ENCODE peak calls at places on chromosome X, in eight cellular contexts. C is IMR-90, A is A549, M is gastrocnemius medialis, F is uterus, Y is upper lobe of left lung, S is ovary, H is sigmoid colon. X is an unnamed sample.

GRCh38 chrX:130637591-130637990 is 235.8 kb downstream of the RBMX2 start:
- DNase-seq in Y (no peak), M (no peak), H (no peak), S (no peak), C (peak; percentile 58), A (no peak), F (no peak), X (no peak)

GRCh38 chrX:69152398-69152797 is 12.9 kb downstream of the PJA1 start:
- DNase-seq in A (no peak), Y (no peak), C (no peak), F (no peak), M (no peak), S (peak; percentile 45), H (peak; percentile 70), X (peak; percentile 23)

GRCh38 chrX:2696698-2697215 is 5.7 kb downstream of the CD99 start:
- DNase-seq in A (no peak), M (no peak), F (no peak), H (no peak), Y (no peak), C (peak; percentile 90), S (no peak), X (no peak)

GRCh38 chrX:68912113-68912980 is 83.5 kb downstream of the EFNB1 start:
- DNase-seq in Y (peak; percentile 73), S (peak; percentile 45), H (no peak), A (no peak), F (no peak), M (no peak), C (no peak), X (no peak)

GRCh38 chrX:16113978-16114554 is 9.3 kb upstream of the GRPR start:
- DNase-seq in M (no peak), Y (no peak), H (no peak), S (no peak), F (no peak), C (no peak), A (no peak), X (no peak)

GRCh38 chrX:107787827-107788226 is 10.3 kb downstream of the NCBP2L start:
- DNase-seq in M (no peak), Y (no peak), S (no peak), A (no peak), F (no peak), H (no peak), C (no peak), X (no peak)

GRCh38 chrX:120463241-120463640 is 5.9 kb downstream of the LAMP2 start:
- DNase-seq in C (peak; percentile 45), Y (no peak), M (peak; percentile 28), A (no peak), H (no peak), F (no peak), S (no peak), X (no peak)

GRCh38 chrX:50618788-50619558 is 148.3 kb upstream of the DGKK start:
- DNase-seq in S (no peak), A (no peak), H (no peak), F (no peak), C (no peak), M (no peak), Y (no peak), X (no peak)

GRCh38 chrX:119455264-119455663 is 13.0 kb upstream of the SLC25A5 start:
- DNase-seq in M (no peak), H (no peak), S (no peak), F (no peak), Y (no peak), A (no peak), C (peak; percentile 69), X (no peak)

GRCh38 chrX:9643807-9644206 is 121.8 kb downstream of the GPR143 start:
- DNase-seq in A (no peak), Y (no peak), H (no peak), F (no peak), M (no peak), S (no peak), C (no peak), X (no peak)

GRCh38 chrX:39337461-39337860 is 536.2 kb downstream of the MID1IP1 start:
- DNase-seq in H (no peak), F (no peak), M (no peak), C (no peak), A (no peak), Y (no peak), S (no peak), X (no peak)

GRCh38 chrX:65894138-65894537 is 145.7 kb downstream of the VSIG4 start:
- DNase-seq in S (no peak), Y (no peak), H (no peak), A (no peak), C (no peak), M (no peak), F (no peak), X (no peak)

GRCh38 chrX:75337525-75337924 is 63.6 kb downstream of the UPRT start:
- DNase-seq in S (no peak), H (no peak), M (no peak), Y (no peak), C (no peak), A (no peak), F (no peak), X (no peak)

GRCh38 chrX:106963111-106963510 is 36.9 kb downstream of the MORC4 start:
- DNase-seq in A (no peak), F (no peak), H (no peak), C (peak; percentile 5), M (no peak), S (no peak), Y (no peak), X (no peak)

GRCh38 chrX:138748480-138748879 is 37.0 kb upstream of the FGF13 start:
- DNase-seq in Y (no peak), F (no peak), A (no peak), H (no peak), C (peak; percentile 6), M (no peak), S (no peak), X (no peak)

GRCh38 chrX:150163181-150163930 is 199.8 kb upstream of the MAMLD1 start:
- DNase-seq in M (no peak), F (no peak), S (no peak), A (no peak), C (no peak), H (no peak), Y (no peak), X (no peak)

GRCh38 chrX:40094041-40094899 is 3.5 kb downstream of the BCOR start:
- DNase-seq in F (peak; percentile 40), Y (peak; percentile 84), A (no peak), C (peak; percentile 55), H (peak; percentile 81), M (peak; percentile 80), S (no peak), X (no peak)

GRCh38 chrX:50452782-50453181 is 17.8 kb downstream of the DGKK start:
- DNase-seq in M (no peak), S (no peak), Y (no peak), F (no peak), H (no peak), C (no peak), A (no peak), X (no peak)

GRCh38 chrX:38313190-38313589 is 14.1 kb downstream of the RPGR start:
- DNase-seq in Y (no peak), F (no peak), S (no peak), A (no peak), H (no peak), M (no peak), C (peak; percentile 55), X (no peak)

GRCh38 chrX:37995428-37995827 is 10.9 kb upstream of the SYTL5 start:
- DNase-seq in F (no peak), C (no peak), M (no peak), H (no peak), A (no peak), S (no peak), Y (no peak), X (no peak)

GRCh38 chrX:6041630-6042029 is 187.0 kb downstream of the NLGN4X start:
- DNase-seq in A (no peak), M (no peak), Y (no peak), S (no peak), H (no peak), F (no peak), C (no peak), X (no peak)

GRCh38 chrX:72573158-72573511 is 492 bp upstream of the HDAC8 start:
- DNase-seq in H (no peak), A (no peak), Y (no peak), C (no peak), F (no peak), M (no peak), S (no peak), X (no peak)
- TF ChIP-seq CTCF in H (no peak), A (peak; percentile 13), Y (no peak), C (no peak), F (no peak), M (no peak), S (no peak), X (peak; percentile 1)

GRCh38 chrX:46446727-46447378 is 98.4 kb downstream of the ZNF674 start:
- DNase-seq in F (peak; percentile 83), Y (peak; percentile 96), S (peak; percentile 88), H (peak; percentile 92), A (peak; percentile 89), C (peak; percentile 69), M (peak; percentile 81), X (peak; percentile 76)
- TF ChIP-seq POLR2A in F (peak; percentile 67), Y (peak; percentile 57), S (peak; percentile 70), H (peak; percentile 62), A (peak; percentile 62), C (peak; percentile 44), M (peak; percentile 62), X (peak; percentile 59)

GRCh38 chrX:11129546-11129945 is 18.4 kb downstream of the HCCS start:
- DNase-seq in C (no peak), Y (no peak), A (no peak), H (no peak), M (no peak), S (no peak), F (no peak), X (no peak)

GRCh38 chrX:11130142-11130541 is 19.0 kb downstream of the HCCS start:
- DNase-seq in F (no peak), Y (no peak), H (no peak), A (no peak), S (no peak), M (no peak), C (no peak), X (no peak)

GRCh38 chrX:11119295-11119943 is 8.3 kb downstream of the HCCS start:
- DNase-seq in F (no peak), C (no peak), S (no peak), Y (no peak), H (no peak), A (no peak), M (no peak), X (no peak)

GRCh38 chrX:11124094-11124493 is 13.0 kb downstream of the HCCS start:
- DNase-seq in M (no peak), Y (no peak), S (no peak), H (no peak), A (no peak), C (no peak), F (no peak), X (no peak)

GRCh38 chrX:11125079-11125478 is 13.9 kb downstream of the HCCS start:
- DNase-seq in H (no peak), Y (no peak), M (no peak), C (peak; percentile 33), F (no peak), S (no peak), A (no peak), X (no peak)
- H3K4me3 ChIP-seq in H (no peak overlapping the region), Y (no peak overlapping the region), M (no peak overlapping the region), C (no peak overlapping the region), F (no peak overlapping the region), S (no peak overlapping the region), A (no peak overlapping the region), X (no peak overlapping the region)

DNA sequence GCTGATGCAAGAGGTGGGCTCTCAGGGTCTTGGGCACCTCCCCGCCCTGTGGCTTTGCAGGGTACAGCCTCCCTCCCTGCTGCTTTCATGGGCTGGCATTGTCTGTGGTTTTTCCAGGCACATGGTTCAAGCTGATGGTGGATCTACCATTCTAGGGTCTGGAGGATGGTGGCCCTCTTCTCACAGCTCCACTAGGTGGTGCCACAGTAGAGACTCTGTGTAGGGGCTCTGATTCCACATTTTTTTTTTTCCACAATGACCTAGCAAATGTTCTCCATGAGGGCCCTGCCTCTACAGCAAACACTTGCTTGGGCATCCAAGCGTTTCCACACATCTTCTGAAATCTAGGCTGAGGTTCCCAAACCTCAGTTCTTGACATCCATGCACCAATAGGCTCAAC is 657.9 kb upstream of the CT83 start:
- DNase-seq in M (no peak), Y (no peak), C (no peak), F (no peak), H (no peak), S (no peak), A (no peak), X (no peak)
- TF ChIP-seq CTCF in M (no peak), Y (no peak), C (no peak), F (no peak), H (no peak), S (no peak), A (no peak), X (no peak)

X was measured in tibial nerve.